ENCODE peak calls at places on chromosomes 3 and 15, in nine cellular contexts. D, B, R, C, T, K, Z, X and M are unnamed samples.
A peak's percentile ranks its signal among the peaks of the same experiment; 100 is the strongest.

GRCh38 chr3:172666873-172667694 is 43.8 kb downstream of the NCEH1 start:
- DNase-seq in X (peak; percentile 86), Z (peak; percentile 76), T (peak; percentile 23), K (peak; percentile 66), R (peak; percentile 77), C (peak; percentile 79), B (peak; percentile 56), D (peak; percentile 76), M (peak; percentile 87)

GRCh38 chr15:89662893-89663673 is 7.8 kb upstream of the KIF7 start:
- DNase-seq in T (no peak), D (no peak), Z (peak; percentile 65), K (no peak), B (no peak), X (peak; percentile 57), C (no peak), R (no peak), M (peak; percentile 32)

GRCh38 chr3:71944482-71944881 is 159.5 kb upstream of the PROK2 start:
- DNase-seq in X (no peak), T (no peak), K (no peak), D (no peak), C (peak; percentile 85), R (no peak), Z (no peak), B (no peak), M (no peak)

GRCh38 chr3:183779896-183780450 is 45.4 kb downstream of the MAP6D1 start:
- DNase-seq in X (no peak), B (no peak), C (no peak), Z (no peak), K (peak; percentile 69), D (no peak), R (no peak), T (no peak), M (no peak)

GRCh38 chr15:74773731-74774252 is 8.1 kb upstream of the CSK start:
- DNase-seq in C (no peak), X (no peak), Z (no peak), R (no peak), K (no peak), T (no peak), B (no peak), D (no peak), M (no peak)

GRCh38 chr15:52185151-52185561 is 6.0 kb downstream of the GNB5 start:
- DNase-seq in C (no peak), X (no peak), K (no peak), D (no peak), T (no peak), B (no peak), R (no peak), Z (no peak), M (no peak)

GRCh38 chr3:30472090-30472489 is 134.3 kb upstream of the TGFBR2 start:
- DNase-seq in K (no peak), T (no peak), D (no peak), C (no peak), Z (no peak), R (no peak), B (no peak), X (no peak), M (no peak)

GRCh38 chr3:27110020-27110419 is 259.2 kb downstream of the NEK10 start:
- DNase-seq in T (no peak), C (no peak), D (no peak), Z (no peak), R (no peak), B (no peak), X (no peak), K (no peak), M (no peak)

GRCh38 chr15:78364233-78364632 is 24.1 kb downstream of the CRABP1 start:
- DNase-seq in K (no peak), B (peak; percentile 37), D (peak; percentile 70), X (no peak), R (peak; percentile 27), Z (no peak), T (no peak), C (no peak), M (no peak)